ENCODE peak calls at places on chromosomes 1 and 21, in seven cellular contexts. D is H9, S is lung, Y is transverse colon, F is iPS DF 6.9, L is right atrium auricular region, A is HCT116. K is an unnamed sample.
A peak's percentile ranks its signal among the peaks of the same experiment; 100 is the strongest.

GRCh38 chr21:36803051-36803709 is 104.3 kb downstream of the SIM2 start:
- DNase-seq in D (no peak), S (no peak), Y (no peak), F (no peak), L (peak; percentile 5), A (no peak), K (no peak)

GRCh38 chr1:145893306-145894055 is 7.8 kb upstream of the ANKRD35 start:
- DNase-seq in D (no peak), S (no peak), Y (no peak), F (no peak), L (no peak), A (no peak), K (peak; percentile 54)

GRCh38 chr1:221732052-221732451 is 9.8 kb downstream of the DUSP10 start:
- DNase-seq in D (no peak), S (no peak), Y (no peak), F (no peak), L (no peak), A (no peak), K (no peak)

GRCh38 chr1:204171751-204172178 is 5.6 kb upstream of the REN start:
- DNase-seq in D (no peak), S (no peak), Y (no peak), F (no peak), L (no peak), A (peak; percentile 81), K (no peak)

GRCh38 chr1:74822851-74823443 is 90.0 kb downstream of the TYW3 start:
- DNase-seq in D (no peak), S (no peak), Y (no peak), F (no peak), L (no peak), A (no peak), K (no peak)

GRCh38 chr1:13759072-13759471 is 59.1 kb downstream of the PRDM2 start:
- DNase-seq in D (no peak), S (peak; percentile 45), Y (no peak), F (no peak), L (no peak), A (peak; percentile 68), K (no peak)

GRCh38 chr1:47763456-47764171 is 233.6 kb downstream of the TRABD2B start:
- DNase-seq in D (no peak), S (no peak), Y (no peak), F (no peak), L (no peak), A (no peak), K (peak; percentile 86)

GRCh38 chr1:174060090-174060489 is 37.9 kb upstream of the RC3H1 start:
- DNase-seq in D (no peak), S (no peak), Y (no peak), F (no peak), L (no peak), A (no peak), K (no peak)

GRCh38 chr1:180580237-180580636 is 21.5 kb downstream of the OVAAL start:
- DNase-seq in D (no peak), S (no peak), Y (no peak), F (no peak), L (no peak), A (no peak), K (no peak)

GRCh38 chr1:57406428-57406827 is 17.4 kb downstream of the DAB1 start:
- DNase-seq in D (no peak), S (no peak), Y (no peak), F (no peak), L (no peak), A (no peak), K (no peak)

GRCh38 chr21:46110499-46111192 is 12.7 kb downstream of the COL6A2 start:
- DNase-seq in D (peak; percentile 39), S (peak; percentile 28), Y (peak; percentile 26), F (no peak), L (peak; percentile 62), A (no peak), K (peak; percentile 83)

GRCh38 chr1:208302702-208303101 is 58.5 kb upstream of the PLXNA2 start:
- DNase-seq in D (no peak), S (peak; percentile 31), Y (peak; percentile 35), F (no peak), L (no peak), A (no peak), K (no peak)

GRCh38 chr1:150543500-150544143 is 5.6 kb upstream of the ADAMTSL4 start:
- DNase-seq in D (no peak), S (no peak), Y (peak; percentile 43), F (no peak), L (peak; percentile 89), A (no peak), K (peak; percentile 88)

GRCh38 chr1:19582318-19582717 is 61.8 kb upstream of the NBL1 start:
- DNase-seq in D (peak; percentile 87), S (peak; percentile 78), Y (peak; percentile 88), F (peak; percentile 66), L (no peak), A (peak; percentile 60), K (peak; percentile 34)

GRCh38 chr21:28959367-28960099 is 33.1 kb downstream of the LTN1 start:
- DNase-seq in D (no peak), S (no peak), Y (no peak), F (no peak), L (no peak), A (no peak), K (no peak)

GRCh38 chr1:45518910-45519309 is 2.8 kb downstream of the PRDX1 start:
- DNase-seq in D (no peak), S (no peak), Y (peak; percentile 30), F (no peak), L (no peak), A (no peak), K (no peak)

GRCh38 chr1:192580351-192580962 is 4.9 kb downstream of the RGS1 start:
- DNase-seq in D (no peak), S (no peak), Y (peak; percentile 16), F (no peak), L (no peak), A (peak; percentile 42), K (no peak)

GRCh38 chr1:105087496-105087895 is 1337.8 kb downstream of the AMY1C start:
- DNase-seq in D (no peak), S (no peak), Y (no peak), F (no peak), L (no peak), A (no peak), K (no peak)

GRCh38 chr21:46125846-46126301 is 28.0 kb downstream of the COL6A2 start:
- DNase-seq in D (peak; percentile 20), S (no peak), Y (peak; percentile 6), F (no peak), L (no peak), A (no peak), K (peak; percentile 17)

GRCh38 chr1:190444464-190444863 is 33.2 kb downstream of the BRINP3 start:
- DNase-seq in D (no peak), S (no peak), Y (no peak), F (no peak), L (no peak), A (no peak), K (no peak)

GRCh38 chr1:112938188-112938587 is 17.8 kb downstream of the SLC16A1 start:
- DNase-seq in D (no peak), S (no peak), Y (no peak), F (no peak), L (no peak), A (no peak), K (no peak)

GRCh38 chr1:58180537-58180936 is 366.0 kb downstream of the OMA1 start:
- DNase-seq in D (no peak), S (no peak), Y (no peak), F (no peak), L (no peak), A (no peak), K (no peak)

GRCh38 chr1:165468850-165469249 is 23.9 kb upstream of the RXRG start:
- DNase-seq in D (no peak), S (no peak), Y (no peak), F (no peak), L (no peak), A (no peak), K (no peak)

GRCh38 chr1:165463978-165464377 is 19.1 kb upstream of the RXRG start:
- DNase-seq in D (no peak), S (no peak), Y (no peak), F (no peak), L (no peak), A (no peak), K (no peak)

GRCh38 chr1:165467706-165468105 is 22.8 kb upstream of the RXRG start:
- DNase-seq in D (no peak), S (no peak), Y (no peak), F (no peak), L (no peak), A (no peak), K (no peak)
- H3K27me3 ChIP-seq in D (no peaks in the 10 kb centered on the region), S (no peaks in the 10 kb centered on the region), Y (no peaks in the 10 kb centered on the region), F (no peaks in the 10 kb centered on the region), L (no peaks in the 10 kb centered on the region), A (peaks cover 65% of the 10 kb centered on the region), K (no peaks in the 10 kb centered on the region)

DNA sequence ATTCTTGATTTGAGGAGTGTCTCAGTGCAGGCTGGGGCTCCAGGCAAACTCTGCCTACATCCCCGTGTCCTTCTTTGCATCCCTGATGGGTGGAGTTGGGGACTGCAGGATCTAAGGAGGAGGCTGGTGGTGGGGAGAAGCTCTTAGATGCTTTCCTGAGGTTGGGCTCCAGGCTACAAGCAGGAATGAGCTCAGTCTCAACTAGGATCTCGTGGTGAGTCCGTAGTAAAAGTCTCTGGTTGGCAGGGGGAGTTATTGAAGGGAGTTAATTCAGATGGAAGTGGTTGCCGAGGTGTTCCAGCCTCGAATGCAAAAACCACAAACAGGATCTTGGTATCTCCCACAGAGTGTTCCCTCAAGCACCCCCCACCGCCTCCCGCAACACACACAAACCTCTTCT is 35.0 kb downstream of the TMCC2 start:
- DNase-seq in D (no peak), S (no peak), Y (no peak), F (no peak), L (no peak), A (no peak), K (no peak)
- H3K4me1 ChIP-seq in D (peaks cover 8% of the 10 kb centered on the region), S (no peaks in the 10 kb centered on the region), Y (no peaks in the 10 kb centered on the region), F (peaks cover 13% of the 10 kb centered on the region), L (no peaks in the 10 kb centered on the region), A (peaks cover 67% of the 10 kb centered on the region), K (no peaks in the 10 kb centered on the region)

DNA sequence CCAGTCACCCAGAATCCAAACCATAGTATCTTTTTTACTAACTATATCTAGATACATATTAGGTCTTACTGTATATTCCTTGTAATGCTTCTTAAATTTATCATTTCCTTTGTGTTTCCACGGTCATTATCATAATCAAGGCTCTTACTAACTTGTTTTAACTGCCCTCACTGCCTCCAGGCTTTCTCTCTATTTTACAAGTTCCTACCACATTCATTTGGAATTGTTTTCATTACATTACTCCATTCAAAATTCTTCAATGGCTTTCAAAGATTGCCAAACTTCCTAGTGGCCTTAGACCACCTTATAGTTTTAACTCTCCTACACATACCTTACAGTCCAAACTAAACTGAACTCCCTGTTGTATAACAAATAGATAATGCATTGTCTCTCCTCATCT is 6.3 kb downstream of the HFM1 start:
- DNase-seq in D (no peak), S (no peak), Y (no peak), F (no peak), L (no peak), A (no peak), K (no peak)
- H3K27me3 ChIP-seq in D (no peaks in the 10 kb centered on the region), S (no peaks in the 10 kb centered on the region), Y (peaks cover 13% of the 10 kb centered on the region), F (no peaks in the 10 kb centered on the region), L (no peaks in the 10 kb centered on the region), A (no peaks in the 10 kb centered on the region), K (no peaks in the 10 kb centered on the region)

DNA sequence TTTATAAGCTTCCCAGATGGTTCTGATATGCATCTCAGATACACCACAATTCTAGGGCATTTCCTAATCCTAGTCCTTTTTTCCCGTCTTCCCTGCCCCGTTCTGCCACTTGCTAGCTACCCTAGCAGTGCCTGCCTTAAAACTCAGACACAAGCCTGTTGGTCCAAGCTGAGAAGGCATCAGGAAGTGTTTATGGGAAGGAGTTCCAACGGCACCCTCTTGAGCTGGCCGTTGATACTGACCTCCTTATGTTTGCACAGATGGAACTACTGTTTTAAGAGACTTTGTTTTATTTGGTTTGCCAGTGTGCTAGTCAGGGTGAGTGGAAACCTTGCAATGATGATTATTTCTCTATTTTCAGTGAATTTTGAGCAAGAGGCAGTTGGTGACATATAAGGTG is 67.2 kb downstream of the UCK2 start:
- DNase-seq in D (peak; percentile 18), S (no peak), Y (no peak), F (no peak), L (no peak), A (no peak), K (no peak)
- H3K4me1 ChIP-seq in D (no peaks in the 10 kb centered on the region), S (peaks cover 10% of the 10 kb centered on the region), Y (no peaks in the 10 kb centered on the region), F (no peaks in the 10 kb centered on the region), L (no peaks in the 10 kb centered on the region), A (peaks cover 8% of the 10 kb centered on the region), K (peaks cover 19% of the 10 kb centered on the region)